ENCODE peak calls at places on chromosome 15, in eight cellular contexts. K is astrocyte of the spinal cord, P is NCI-H510A treated with DMSO at 0.1 percent for 48 hours, D is non-pigmented ciliary epithelial cell, U is GM10248, A is hippocampal formation, O is fibroblast of pulmonary artery, Y is NT2/D1. J is an unnamed sample.

GRCh38 chr15:53693729-53694533 is 65.5 kb downstream of the WDR72 start:
- DNase-seq in K (peak), P (no peak), D (no peak), U (no peak), A (peak), O (no peak), Y (no peak), J (no peak)

GRCh38 chr15:34014556-34014955 is 24.4 kb downstream of the AVEN start:
- DNase-seq in K (peak), P (no peak), D (no peak), U (no peak), A (no peak), O (peak), Y (no peak), J (no peak)

GRCh38 chr15:67076147-67076843 is 10.9 kb downstream of the SMAD3 start:
- DNase-seq in K (peak), P (no peak), D (peak), U (peak), A (no peak), O (peak), Y (no peak), J (no peak)

GRCh38 chr15:40925863-40926658 is 3.1 kb upstream of the DLL4 start:
- DNase-seq in K (no peak), P (peak), D (no peak), U (no peak), A (peak), O (no peak), Y (no peak), J (no peak)

GRCh38 chr15:25408428-25408827 is 30.4 kb downstream of the UBE3A start:
- DNase-seq in K (peak), P (no peak), D (no peak), U (no peak), A (no peak), O (no peak), Y (no peak), J (no peak)

GRCh38 chr15:73753250-73754130 is at the start of gene INSYN1:
- DNase-seq in K (peak), P (no peak), D (no peak), U (no peak), A (no peak), O (peak), Y (no peak), J (peak)

GRCh38 chr15:40558952-40559742 is 5.7 kb downstream of the CCDC32 start:
- DNase-seq in K (no peak), P (no peak), D (no peak), U (no peak), A (no peak), O (no peak), Y (no peak), J (no peak)

GRCh38 chr15:68204361-68204760 is 771 bp downstream of the CALML4 start:
- DNase-seq in K (no peak), P (no peak), D (no peak), U (no peak), A (no peak), O (no peak), Y (no peak), J (no peak)

GRCh38 chr15:69660114-69660513 is 207.5 kb downstream of the RPLP1 start:
- DNase-seq in K (no peak), P (no peak), D (no peak), U (peak), A (no peak), O (no peak), Y (no peak), J (no peak)

GRCh38 chr15:52076889-52077781 is 35.4 kb downstream of the BCL2L10 start:
- DNase-seq in K (peak), P (no peak), D (no peak), U (peak), A (no peak), O (peak), Y (no peak), J (no peak)

GRCh38 chr15:88635343-88635742 is 3.5 kb upstream of the ISG20 start:
- DNase-seq in K (no peak), P (no peak), D (no peak), U (no peak), A (no peak), O (peak), Y (no peak), J (no peak)

J was measured in iPS DF 19.7.